ENCODE peak calls at places on chromosomes 13 and 19, in six cellular contexts. L is A549, U is K562, M is HepG2, N is GM12878, F is endothelial cell of umbilical vein. P is an unnamed sample.
A peak's percentile ranks its signal among the peaks of the same experiment; 100 is the strongest.

GRCh38 chr19:57317503-57317902 is 2.8 kb upstream of the ZNF543 start:
- DNase-seq in L (no peak), M (no peak), U (no peak), N (no peak), F (no peak), P (no peak)

GRCh38 chr19:4352701-4353121 is 9.3 kb downstream of the MPND start:
- DNase-seq in N (no peak), F (peak; percentile 66), U (peak; percentile 72), M (peak; percentile 47), L (peak; percentile 66), P (peak; percentile 54)

GRCh38 chr19:566403-566802 is 6.0 kb upstream of the BSG start:
- DNase-seq in M (peak; percentile 81), L (no peak), F (no peak), N (no peak), U (peak; percentile 92), P (peak; percentile 97)

GRCh38 chr13:110915874-110916670 is 1.2 kb upstream of the ANKRD10 start:
- DNase-seq in M (peak; percentile 49), F (no peak), L (no peak), U (no peak), N (no peak), P (peak; percentile 56)

GRCh38 chr13:113350065-113350937 is 13.6 kb downstream of the GRTP1 start:
- DNase-seq in M (peak; percentile 20), F (no peak), L (peak; percentile 13), N (no peak), U (no peak), P (peak; percentile 47)

GRCh38 chr19:49911381-49912145 is 14.9 kb upstream of the IL4I1 start:
- DNase-seq in F (peak; percentile 41), M (no peak), L (no peak), N (peak; percentile 83), U (no peak), P (peak; percentile 42)

GRCh38 chr19:763869-764268 is 13.0 kb downstream of the MISP start:
- DNase-seq in M (no peak), N (no peak), F (no peak), U (no peak), L (no peak), P (no peak)

GRCh38 chr13:111371720-111372119 is 51.3 kb downstream of the TEX29 start:
- DNase-seq in M (no peak), F (no peak), L (no peak), N (no peak), U (no peak), P (no peak)

GRCh38 chr13:108733141-108733540 is 103.7 kb downstream of the MYO16 start:
- DNase-seq in L (no peak), M (no peak), F (no peak), U (no peak), N (no peak), P (no peak)

GRCh38 chr19:3409346-3410064 is 43.1 kb downstream of the NFIC start:
- DNase-seq in M (peak; percentile 94), F (no peak), L (no peak), N (no peak), U (no peak), P (no peak)

GRCh38 chr19:35053667-35054293 is 12.3 kb downstream of the HPN start:
- DNase-seq in F (no peak), U (no peak), N (no peak), M (no peak), L (no peak), P (no peak)

GRCh38 chr19:10112037-10112751 is 701 bp downstream of the P2RY11 start:
- DNase-seq in U (peak; percentile 41), F (no peak), M (no peak), L (peak; percentile 50), N (no peak), P (peak; percentile 94)
- TF ChIP-seq MYC in U (no peak), F (no peak), M (no peak), L (no peak), N (no peak), P (peak; percentile 29)

DNA sequence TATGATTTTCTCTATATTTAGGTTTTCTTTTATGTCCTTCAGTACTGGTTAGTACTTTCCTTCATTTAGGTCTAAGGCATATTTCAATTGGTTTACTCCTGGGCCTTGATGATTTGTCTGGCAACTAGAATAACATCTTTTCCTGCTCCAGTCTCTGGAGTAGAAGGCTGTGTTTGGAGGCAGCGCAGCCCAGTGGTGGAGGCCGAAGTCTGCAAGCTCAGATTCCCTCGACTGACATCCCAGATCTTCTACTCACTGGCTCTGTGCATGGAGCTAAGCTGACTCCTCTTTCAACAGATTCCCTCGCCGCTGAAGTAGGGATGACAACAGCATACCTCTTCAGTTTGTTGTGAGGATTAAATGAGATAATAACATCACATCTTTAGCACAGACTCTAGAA is 141.0 kb downstream of the RAP2A start:
- DNase-seq in F (peak; percentile 20), L (peak; percentile 32), U (peak; percentile 29), N (no peak), M (peak; percentile 38), P (peak; percentile 44)
- TF ChIP-seq MYC in F (no peak), L (no peak), U (no peak), N (no peak), M (no peak), P (no peak)

GRCh38 chr13:97945342-97945741 is 8.1 kb upstream of the IPO5 start:
- DNase-seq in U (no peak), M (no peak), N (no peak), F (no peak), L (no peak), P (no peak)

GRCh38 chr13:97946951-97947588 is 6.4 kb upstream of the IPO5 start:
- DNase-seq in F (no peak), N (no peak), U (no peak), L (peak; percentile 54), M (no peak), P (no peak)

GRCh38 chr13:97948041-97948440 is 5.4 kb upstream of the IPO5 start:
- DNase-seq in M (no peak), F (no peak), L (no peak), U (no peak), N (no peak), P (no peak)

GRCh38 chr13:97944396-97945029 is 9.0 kb upstream of the IPO5 start:
- DNase-seq in F (no peak), M (no peak), U (no peak), N (no peak), L (no peak), P (no peak)

GRCh38 chr13:97945792-97946419 is 7.6 kb upstream of the IPO5 start:
- DNase-seq in L (no peak), N (no peak), M (no peak), F (no peak), U (no peak), P (peak; percentile 2)
- TF ChIP-seq MYC in L (no peak), N (no peak), M (no peak), F (no peak), U (no peak), P (no peak)

GRCh38 chr13:68078874-68079273 is 848.7 kb upstream of the PCDH9 start:
- DNase-seq in N (no peak), F (no peak), M (no peak), U (no peak), L (no peak), P (no peak)
- TF ChIP-seq MYC in N (no peak), F (no peak), M (no peak), U (no peak), L (no peak), P (no peak)

DNA sequence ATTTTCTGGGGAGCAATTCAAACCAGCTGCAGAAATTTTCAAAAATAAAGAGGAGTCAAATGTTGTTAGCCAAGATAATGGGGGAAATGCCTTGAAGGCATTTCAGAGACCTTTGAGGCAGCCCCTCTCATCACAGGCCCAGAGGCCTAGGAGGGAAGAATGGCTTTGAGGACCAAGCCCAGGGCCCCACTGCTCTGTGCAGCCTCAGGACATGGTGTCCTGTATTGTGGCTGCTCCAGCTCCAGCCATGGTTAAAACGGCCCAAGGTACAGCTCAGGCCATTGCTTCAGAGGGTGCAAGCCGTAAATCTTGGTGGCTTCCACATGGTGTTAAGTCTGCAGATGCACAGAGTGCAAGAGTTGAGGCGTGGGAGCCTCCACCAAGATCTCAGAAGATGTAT is 32.1 kb downstream of the NEK5 start:
- DNase-seq in N (no peak), M (no peak), F (no peak), U (no peak), L (no peak), P (no peak)
- TF ChIP-seq MYC in N (no peak), M (no peak), F (no peak), U (no peak), L (no peak), P (no peak)

GRCh38 chr13:86051134-86052103 is 252.2 kb upstream of the SLITRK6 start:
- DNase-seq in L (peak; percentile 30), F (no peak), M (no peak), N (no peak), U (no peak), P (no peak)
- TF ChIP-seq MYC in L (no peak), F (no peak), M (no peak), N (no peak), U (no peak), P (no peak)

DNA sequence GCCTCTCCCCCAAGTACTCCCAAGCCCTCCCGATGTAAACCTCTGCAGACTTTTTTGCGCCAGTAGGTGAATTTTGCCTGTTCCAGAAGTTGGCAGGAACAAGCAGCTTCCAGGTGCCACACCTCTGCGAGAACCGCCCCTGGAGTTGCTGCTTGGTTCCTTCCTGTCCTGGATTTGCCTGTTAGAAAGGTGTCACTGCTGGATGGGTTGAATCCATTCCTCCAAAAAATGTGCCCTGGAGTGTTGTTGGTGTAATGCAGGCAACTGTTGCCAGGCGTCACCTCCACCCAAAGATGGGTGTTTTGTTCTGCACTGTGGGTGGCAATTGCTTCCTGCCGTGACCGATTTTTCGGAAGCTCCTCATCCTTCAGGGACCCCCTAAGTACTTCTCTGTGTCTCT is 5.7 kb downstream of the PGPEP1 start:
- DNase-seq in N (no peak), M (no peak), U (no peak), L (peak; percentile 40), F (no peak), P (no peak)
- TF ChIP-seq MYC in N (no peak), M (no peak), U (no peak), L (no peak), F (no peak), P (no peak)

DNA sequence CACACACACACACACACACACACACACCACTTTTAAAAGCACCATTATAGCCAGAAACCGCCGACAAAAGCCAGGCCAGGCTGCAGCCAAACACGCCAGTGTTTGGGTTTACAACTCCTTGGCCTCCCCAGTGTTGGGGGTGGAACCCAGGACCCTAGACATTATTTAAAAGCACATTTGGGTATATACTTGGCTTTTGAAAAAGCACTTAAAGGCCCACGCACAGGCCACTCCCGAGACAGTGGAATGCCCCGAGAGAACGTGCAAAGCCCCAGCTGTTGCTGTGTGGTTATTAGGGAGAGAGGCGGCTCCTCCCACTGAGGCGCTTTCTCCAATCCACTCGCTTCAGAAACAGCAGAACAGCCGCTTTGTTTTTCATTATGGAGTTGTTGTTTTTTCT is 38.2 kb downstream of the GGACT start:
- DNase-seq in L (no peak), N (no peak), U (no peak), M (no peak), F (no peak), P (no peak)
- TF ChIP-seq MYC in L (no peak), N (no peak), U (no peak), M (no peak), F (no peak), P (no peak)

DNA sequence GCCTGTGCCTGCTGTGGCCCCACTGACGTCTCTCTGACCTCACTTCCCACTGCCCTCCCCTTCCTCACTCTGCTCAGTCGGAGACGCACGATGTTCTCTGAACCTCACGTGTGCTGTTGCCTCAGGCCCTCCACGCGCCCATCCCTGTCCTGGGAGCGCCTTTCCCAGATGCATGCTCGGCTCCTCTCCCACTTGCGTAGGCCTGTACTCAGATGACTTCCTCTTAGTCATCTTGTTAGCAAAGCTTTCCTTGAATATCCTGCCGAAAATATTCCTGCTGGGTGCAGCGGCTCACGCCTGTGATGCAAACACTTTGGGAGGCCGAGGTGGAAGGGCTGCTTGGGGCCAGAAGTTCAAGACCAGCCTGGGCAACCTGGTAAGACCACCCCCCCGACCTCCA is 9.3 kb upstream of the SYT5 start:
- DNase-seq in N (no peak), L (peak; percentile 99), U (no peak), M (no peak), F (peak; percentile 60), P (no peak)
- TF ChIP-seq MYC in N (no peak), L (peak; percentile 98), U (no peak), M (no peak), F (no peak), P (no peak)

P was measured in NB4.